ENCODE peak calls at places on chromosomes 6 and 20, in four cellular contexts. One of them, this sample, is unnamed.

GRCh38 chr20:50149481-50150254 is 3.9 kb downstream of the PEDS1 start:
- DNase-seq in H1: no peak
- DNase-seq in CD14-positive monocyte: no peak
- DNase-seq in naive B cell: no peak
- DNase-seq in this sample: no peak

GRCh38 chr20:4978050-4978918 is 23.0 kb downstream of the SLC23A2 start:
- DNase-seq in H1: no peak
- DNase-seq in CD14-positive monocyte: no peak
- DNase-seq in naive B cell: no peak
- DNase-seq in this sample: no peak

GRCh38 chr20:13856356-13856755 is 71.5 kb downstream of the NDUFAF5 start:
- DNase-seq in H1: no peak
- DNase-seq in CD14-positive monocyte: no peak
- DNase-seq in naive B cell: no peak
- DNase-seq in this sample: no peak

GRCh38 chr6:43924222-43924702 is 154.3 kb downstream of the VEGFA start:
- DNase-seq in H1: no peak
- DNase-seq in CD14-positive monocyte: peak
- DNase-seq in naive B cell: peak
- DNase-seq in this sample: no peak

GRCh38 chr6:87671555-87672029 is 30.4 kb downstream of the AKIRIN2 start:
- DNase-seq in H1: no peak
- DNase-seq in CD14-positive monocyte: no peak
- DNase-seq in naive B cell: no peak
- DNase-seq in this sample: no peak

GRCh38 chr6:43893073-43893472 is 123.1 kb downstream of the VEGFA start:
- DNase-seq in H1: no peak
- DNase-seq in CD14-positive monocyte: no peak
- DNase-seq in naive B cell: no peak
- DNase-seq in this sample: no peak

GRCh38 chr20:16571333-16571732 is 1.9 kb downstream of the KIF16B start:
- DNase-seq in H1: no peak
- DNase-seq in CD14-positive monocyte: no peak
- DNase-seq in naive B cell: no peak
- DNase-seq in this sample: no peak

GRCh38 chr6:2523061-2523460 is 227.7 kb downstream of the MYLK4 start:
- DNase-seq in H1: no peak
- DNase-seq in CD14-positive monocyte: no peak
- DNase-seq in naive B cell: no peak
- DNase-seq in this sample: no peak

GRCh38 chr20:32078777-32079176 is 26.7 kb downstream of the HCK start:
- DNase-seq in H1: no peak
- DNase-seq in CD14-positive monocyte: no peak
- DNase-seq in naive B cell: no peak
- DNase-seq in this sample: no peak

GRCh38 chr6:157763129-157763893 is 59.7 kb upstream of the SNX9 start:
- DNase-seq in H1: peak
- DNase-seq in CD14-positive monocyte: peak
- DNase-seq in naive B cell: no peak
- DNase-seq in this sample: peak

GRCh38 chr20:45826381-45827019 is 612 bp downstream of the TNNC2 start:
- DNase-seq in H1: no peak
- DNase-seq in CD14-positive monocyte: no peak
- DNase-seq in naive B cell: no peak
- DNase-seq in this sample: peak

GRCh38 chr20:49562341-49563014 is 5.5 kb downstream of the PTGIS start:
- DNase-seq in H1: no peak
- DNase-seq in CD14-positive monocyte: peak
- DNase-seq in naive B cell: no peak
- DNase-seq in this sample: peak

GRCh38 chr20:53735536-53736050 is 142.0 kb upstream of the ZNF217 start:
- DNase-seq in H1: no peak
- DNase-seq in CD14-positive monocyte: no peak
- DNase-seq in naive B cell: no peak
- DNase-seq in this sample: no peak

GRCh38 chr6:157224178-157224956 is 99.0 kb downstream of the TMEM242 start:
- DNase-seq in H1: no peak
- DNase-seq in CD14-positive monocyte: no peak
- DNase-seq in naive B cell: peak
- DNase-seq in this sample: no peak

GRCh38 chr6:52103661-52104060 is 16.2 kb upstream of the PKHD1 start:
- DNase-seq in H1: no peak
- DNase-seq in CD14-positive monocyte: no peak
- DNase-seq in naive B cell: no peak
- DNase-seq in this sample: no peak

GRCh38 chr20:25061821-25062530 is 4.0 kb upstream of the ACSS1 start:
- DNase-seq in H1: no peak
- DNase-seq in CD14-positive monocyte: peak
- DNase-seq in naive B cell: no peak
- DNase-seq in this sample: no peak

GRCh38 chr20:3935295-3935955 is 46.2 kb downstream of the PANK2 start:
- DNase-seq in H1: no peak
- DNase-seq in CD14-positive monocyte: no peak
- DNase-seq in naive B cell: no peak
- DNase-seq in this sample: peak

GRCh38 chr6:79404677-79405076 is 132.6 kb downstream of the LCA5 start:
- DNase-seq in H1: no peak
- DNase-seq in CD14-positive monocyte: no peak
- DNase-seq in naive B cell: no peak
- DNase-seq in this sample: no peak

GRCh38 chr6:27608916-27609883 is 136.3 kb upstream of the ZNF184 start:
- DNase-seq in H1: no peak
- DNase-seq in CD14-positive monocyte: no peak
- DNase-seq in naive B cell: no peak
- DNase-seq in this sample: no peak

GRCh38 chr6:114619621-114620020 is 276.8 kb upstream of the HS3ST5 start:
- DNase-seq in H1: no peak
- DNase-seq in CD14-positive monocyte: no peak
- DNase-seq in naive B cell: no peak
- DNase-seq in this sample: no peak

GRCh38 chr6:71410164-71410566 is 121.6 kb downstream of the OGFRL1 start:
- DNase-seq in H1: no peak
- DNase-seq in CD14-positive monocyte: no peak
- DNase-seq in naive B cell: no peak
- DNase-seq in this sample: no peak

GRCh38 chr6:166025149-166025898 is 142.3 kb downstream of the TBXT start:
- DNase-seq in H1: no peak
- DNase-seq in CD14-positive monocyte: no peak
- DNase-seq in naive B cell: no peak
- DNase-seq in this sample: no peak

GRCh38 chr6:38518511-38519304 is 121.0 kb downstream of the BTBD9 start:
- DNase-seq in H1: no peak
- DNase-seq in CD14-positive monocyte: no peak
- DNase-seq in naive B cell: no peak
- DNase-seq in this sample: no peak

GRCh38 chr6:157518399-157519250 is 137.6 kb downstream of the ZDHHC14 start:
- DNase-seq in H1: no peak
- DNase-seq in CD14-positive monocyte: no peak
- DNase-seq in naive B cell: no peak
- DNase-seq in this sample: no peak

GRCh38 chr6:13454286-13455221 is 32.8 kb downstream of the GFOD1 start:
- DNase-seq in H1: no peak
- DNase-seq in CD14-positive monocyte: peak
- DNase-seq in naive B cell: peak
- DNase-seq in this sample: peak

GRCh38 chr20:21450572-21450971 is 53.2 kb upstream of the NKX2-4 start:
- DNase-seq in H1: no peak
- DNase-seq in CD14-positive monocyte: no peak
- DNase-seq in naive B cell: no peak
- DNase-seq in this sample: no peak

GRCh38 chr6:156427345-156427744 is 349.8 kb upstream of the ARID1B start:
- DNase-seq in H1: no peak
- DNase-seq in CD14-positive monocyte: no peak
- DNase-seq in naive B cell: no peak
- DNase-seq in this sample: no peak

GRCh38 chr6:122977180-122977579 is 18.9 kb upstream of the CLVS2 start:
- DNase-seq in H1: no peak
- DNase-seq in CD14-positive monocyte: no peak
- DNase-seq in naive B cell: no peak
- DNase-seq in this sample: no peak